ENCODE peak calls at places on chromosomes 6 and 20, in four cellular contexts. W is SK-N-SH, K is suprapubic skin, M is transverse colon. Y is an unnamed sample.

GRCh38 chr6:150720774-150721233 is 121.1 kb downstream of the PLEKHG1 start:
- DNase-seq in W (no peak), K (no peak), M (no peak), Y (no peak)

GRCh38 chr6:137185290-137185689 is 11.8 kb upstream of the IL22RA2 start:
- DNase-seq in W (no peak), K (no peak), M (no peak), Y (no peak)

GRCh38 chr20:53989977-53990376 is 80.4 kb downstream of the BCAS1 start:
- DNase-seq in W (no peak), K (no peak), M (no peak), Y (no peak)

GRCh38 chr20:24040896-24041459 is 52.4 kb upstream of the GGTLC1 start:
- DNase-seq in W (no peak), K (no peak), M (no peak), Y (no peak)

GRCh38 chr6:53209681-53210080 is 61.0 kb upstream of the GCM1 start:
- DNase-seq in W (no peak), K (no peak), M (no peak), Y (no peak)

GRCh38 chr6:118665011-118665410 is 13.6 kb upstream of the CEP85L start:
- DNase-seq in W (no peak), K (no peak), M (no peak), Y (no peak)

GRCh38 chr20:60327971-60328660 is 369.9 kb downstream of the CDH26 start:
- DNase-seq in W (no peak), K (no peak), M (no peak), Y (no peak)

GRCh38 chr6:158629376-158630221 is 14.9 kb downstream of the DYNLT1 start:
- DNase-seq in W (no peak), K (no peak), M (no peak), Y (peak)

GRCh38 chr6:116975600-116975999 is 98.6 kb downstream of the RFX6 start:
- DNase-seq in W (no peak), K (no peak), M (no peak), Y (no peak)

GRCh38 chr20:9323622-9324021 is 190.8 kb upstream of the LAMP5 start:
- DNase-seq in W (peak), K (no peak), M (no peak), Y (no peak)

GRCh38 chr20:44746367-44747165 is 901 bp downstream of the KCNK15 start:
- DNase-seq in W (peak), K (no peak), M (no peak), Y (no peak)

GRCh38 chr6:97726378-97726777 is 443.4 kb upstream of the MMS22L start:
- DNase-seq in W (peak), K (no peak), M (no peak), Y (no peak)

GRCh38 chr6:166502453-166502852 is 84.0 kb downstream of the RAMACL start:
- DNase-seq in W (peak), K (no peak), M (no peak), Y (no peak)

GRCh38 chr6:163588211-163588919 is 173.8 kb downstream of the QKI start:
- DNase-seq in W (peak), K (no peak), M (no peak), Y (no peak)

GRCh38 chr20:17969276-17969883 is 562 bp downstream of the MGME1 start:
- DNase-seq in W (peak), K (peak), M (peak), Y (no peak)

GRCh38 chr6:38997128-38997761 is 51.3 kb upstream of the GLP1R start:
- DNase-seq in W (peak), K (no peak), M (no peak), Y (no peak)

GRCh38 chr6:137867685-137868509 is 838 bp downstream of the TNFAIP3 start:
- DNase-seq in W (no peak), K (no peak), M (peak), Y (peak)

GRCh38 chr6:93786474-93787330 is 367.3 kb upstream of the EPHA7 start:
- DNase-seq in W (no peak), K (no peak), M (no peak), Y (no peak)

GRCh38 chr20:20017852-20018245 is 687 bp downstream of the NAA20 start:
- DNase-seq in W (no peak), K (no peak), M (no peak), Y (no peak)

GRCh38 chr6:7052441-7052936 is 55.3 kb upstream of the RREB1 start:
- DNase-seq in W (peak), K (peak), M (peak), Y (peak)

GRCh38 chr20:46458891-46459750 is 52.7 kb upstream of the ELMO2 start:
- DNase-seq in W (peak), K (no peak), M (peak), Y (peak)

GRCh38 chr6:146546440-146546839 is 2.8 kb downstream of the RAB32 start:
- DNase-seq in W (no peak), K (no peak), M (no peak), Y (no peak)

GRCh38 chr6:38730136-38730862 is 15.2 kb downstream of the DNAH8 start:
- DNase-seq in W (peak), K (no peak), M (no peak), Y (no peak)

GRCh38 chr6:15874351-15874750 is 211.5 kb upstream of the DTNBP1 start:
- DNase-seq in W (no peak), K (no peak), M (no peak), Y (no peak)

GRCh38 chr6:9745966-9746365 is 668.9 kb downstream of the TFAP2A start:
- DNase-seq in W (no peak), K (no peak), M (no peak), Y (no peak)

GRCh38 chr6:46029602-46030001 is 13.9 kb upstream of the CLIC5 start:
- DNase-seq in W (no peak), K (no peak), M (no peak), Y (no peak)

GRCh38 chr20:10430000-10430466 is 4.0 kb downstream of the MKKS start:
- DNase-seq in W (no peak), K (no peak), M (no peak), Y (no peak)

GRCh38 chr6:71727632-71728294 is 158.6 kb upstream of the RIMS1 start:
- DNase-seq in W (no peak), K (no peak), M (no peak), Y (no peak)

GRCh38 chr6:54173084-54173483 is 61.8 kb downstream of the MLIP start:
- DNase-seq in W (no peak), K (no peak), M (no peak), Y (no peak)

GRCh38 chr20:37899105-37900045 is 3.6 kb upstream of the VSTM2L start:
- DNase-seq in W (no peak), K (no peak), M (no peak), Y (no peak)

GRCh38 chr6:16762547-16763477 is 1.6 kb upstream of the ATXN1 start:
- DNase-seq in W (peak), K (no peak), M (peak), Y (peak)

GRCh38 chr6:146028250-146028789 is 542 bp upstream of the GRM1 start:
- DNase-seq in W (peak), K (no peak), M (peak), Y (no peak)

GRCh38 chr6:13488015-13488895 is 855 bp upstream of the GFOD1 start:
- DNase-seq in W (peak), K (no peak), M (peak), Y (peak)

GRCh38 chr20:57420571-57421257 is 29.5 kb downstream of the RBM38 start:
- DNase-seq in W (no peak), K (no peak), M (no peak), Y (peak)

GRCh38 chr6:8589941-8590676 is 154.8 kb upstream of the SLC35B3 start:
- DNase-seq in W (peak), K (no peak), M (no peak), Y (no peak)

GRCh38 chr6:148457843-148458159 is 115.2 kb downstream of the SASH1 start:
- DNase-seq in W (no peak), K (no peak), M (no peak), Y (no peak)

GRCh38 chr6:112595841-112596240 is 248.7 kb downstream of the RFPL4B start:
- DNase-seq in W (no peak), K (no peak), M (no peak), Y (no peak)

GRCh38 chr20:59571591-59572314 is 32.6 kb upstream of the PHACTR3 start:
- DNase-seq in W (peak), K (no peak), M (peak), Y (peak)

DNA sequence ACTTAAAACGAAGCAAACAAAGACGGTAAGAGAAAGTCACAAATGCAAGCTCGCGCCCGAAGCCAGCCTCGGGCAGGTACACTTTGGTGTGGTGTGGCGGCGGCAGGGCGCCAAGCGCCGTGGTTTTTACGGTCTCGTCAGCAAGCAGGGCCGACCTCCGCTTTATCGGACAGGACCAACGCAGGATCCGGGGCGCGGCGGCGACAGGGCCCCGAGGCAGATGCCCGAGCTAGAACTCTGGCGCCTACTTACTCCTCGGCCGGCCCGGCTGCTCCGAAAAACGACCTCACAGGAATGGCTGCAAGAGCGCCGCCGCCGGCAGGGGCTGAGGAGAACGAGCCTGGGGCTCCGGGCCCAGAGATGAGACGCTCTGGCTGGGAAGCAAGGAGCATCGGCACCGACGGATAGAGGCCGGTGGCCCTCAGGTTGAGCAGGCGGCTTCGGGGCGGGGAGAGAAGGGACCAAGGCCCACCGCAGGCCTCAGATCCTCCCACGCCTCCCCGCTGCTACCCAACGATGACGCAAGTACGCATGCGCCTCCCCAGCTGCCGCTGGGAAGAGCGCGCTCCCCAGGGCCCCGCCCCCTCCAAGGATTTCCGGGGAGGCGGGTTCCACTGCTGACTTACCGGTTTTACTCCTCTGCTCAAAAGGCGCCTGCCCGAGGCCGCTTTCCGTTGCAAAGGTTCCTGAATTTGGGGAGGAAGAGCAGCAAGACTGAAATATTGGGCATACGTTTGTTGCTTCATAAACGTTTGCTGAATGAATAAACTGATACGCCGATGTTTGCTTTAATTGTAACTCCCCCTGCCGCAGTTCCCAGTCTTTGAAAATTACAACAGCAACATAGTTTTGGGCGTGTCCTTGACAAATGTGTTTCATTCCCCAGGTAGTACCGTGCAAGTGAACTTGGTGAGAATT is 60.5 kb downstream of the FAM217A start:
- DNase-seq in W (peak), K (peak), M (peak), Y (peak)
- TF ChIP-seq EP300 in W (no peak), K (no peak), M (no peak), Y (no peak)

GRCh38 chr6:64289946-64290345 is 654.3 kb downstream of the PHF3 start:
- DNase-seq in W (no peak), K (no peak), M (no peak), Y (no peak)
- TF ChIP-seq CTCF in W (no peak), K (no peak), M (no peak), Y (no peak)

GRCh38 chr6:44052419-44053011 is 74.7 kb downstream of the MRPL14 start:
- DNase-seq in W (peak), K (no peak), M (no peak), Y (peak)

GRCh38 chr6:44053106-44053756 is 74.0 kb downstream of the MRPL14 start:
- DNase-seq in W (no peak), K (no peak), M (no peak), Y (peak)

GRCh38 chr6:44056392-44057237 is 70.6 kb downstream of the MRPL14 start:
- DNase-seq in W (peak), K (no peak), M (peak), Y (no peak)

GRCh38 chr6:44053760-44054556 is 73.3 kb downstream of the MRPL14 start:
- DNase-seq in W (no peak), K (no peak), M (no peak), Y (no peak)

GRCh38 chr6:44054635-44055559 is 72.4 kb downstream of the MRPL14 start:
- DNase-seq in W (peak), K (no peak), M (no peak), Y (no peak)
- TF ChIP-seq POLR2AphosphoS5 in W (peak), K (no peak), M (no peak), Y (no peak)

GRCh38 chr6:4055420-4056041 is 23.4 kb downstream of the FAM217A start:
- DNase-seq in W (peak), K (no peak), M (peak), Y (no peak)

GRCh38 chr6:4057036-4057435 is 21.9 kb downstream of the FAM217A start:
- DNase-seq in W (no peak), K (no peak), M (no peak), Y (no peak)

DNA sequence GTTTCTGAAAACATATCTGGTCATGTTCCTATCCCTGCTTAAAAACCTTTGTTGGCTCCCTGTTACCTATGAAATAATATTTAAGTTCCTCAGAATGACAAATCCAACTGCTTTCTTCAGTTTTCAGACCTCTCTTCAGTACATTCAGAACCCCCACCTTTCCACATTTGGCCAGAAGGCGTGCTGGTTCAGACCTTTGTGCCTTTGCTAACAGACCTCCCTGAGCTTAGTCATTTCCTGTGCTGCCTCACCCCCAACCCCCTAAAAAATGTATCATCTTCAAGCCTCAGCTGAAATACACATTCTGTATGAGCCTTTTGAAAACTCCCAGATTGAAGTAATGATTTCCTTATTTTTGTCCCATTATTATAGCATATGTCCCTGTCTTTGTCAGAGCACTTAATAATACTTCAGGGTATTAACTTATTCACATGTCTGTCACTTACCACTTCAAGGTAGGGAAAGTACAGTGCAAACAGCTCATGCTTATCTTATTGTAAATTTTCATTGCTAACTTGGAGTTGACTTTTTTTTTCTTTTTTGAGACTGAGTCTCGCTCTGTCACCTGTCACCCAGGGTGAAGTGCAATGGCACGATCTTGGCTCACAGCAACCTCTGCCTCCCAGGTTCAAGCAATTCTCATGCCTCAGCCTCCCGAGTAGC is 19.7 kb downstream of the FAM217A start:
- DNase-seq in W (no peak), K (no peak), M (no peak), Y (no peak)
- TF ChIP-seq EP300 in W (no peak), K (no peak), M (no peak), Y (no peak)

GRCh38 chr20:36272547-36273220 is 33.5 kb upstream of the DLGAP4 start:
- DNase-seq in W (no peak), K (no peak), M (no peak), Y (no peak)

GRCh38 chr20:36268501-36269342 is 32.4 kb downstream of the AAR2 start:
- DNase-seq in W (no peak), K (no peak), M (no peak), Y (no peak)

GRCh38 chr20:36271639-36272546 is 34.2 kb upstream of the DLGAP4 start:
- DNase-seq in W (no peak), K (no peak), M (no peak), Y (no peak)

GRCh38 chr20:36269507-36269906 is 33.2 kb downstream of the AAR2 start:
- DNase-seq in W (no peak), K (no peak), M (no peak), Y (no peak)

DNA sequence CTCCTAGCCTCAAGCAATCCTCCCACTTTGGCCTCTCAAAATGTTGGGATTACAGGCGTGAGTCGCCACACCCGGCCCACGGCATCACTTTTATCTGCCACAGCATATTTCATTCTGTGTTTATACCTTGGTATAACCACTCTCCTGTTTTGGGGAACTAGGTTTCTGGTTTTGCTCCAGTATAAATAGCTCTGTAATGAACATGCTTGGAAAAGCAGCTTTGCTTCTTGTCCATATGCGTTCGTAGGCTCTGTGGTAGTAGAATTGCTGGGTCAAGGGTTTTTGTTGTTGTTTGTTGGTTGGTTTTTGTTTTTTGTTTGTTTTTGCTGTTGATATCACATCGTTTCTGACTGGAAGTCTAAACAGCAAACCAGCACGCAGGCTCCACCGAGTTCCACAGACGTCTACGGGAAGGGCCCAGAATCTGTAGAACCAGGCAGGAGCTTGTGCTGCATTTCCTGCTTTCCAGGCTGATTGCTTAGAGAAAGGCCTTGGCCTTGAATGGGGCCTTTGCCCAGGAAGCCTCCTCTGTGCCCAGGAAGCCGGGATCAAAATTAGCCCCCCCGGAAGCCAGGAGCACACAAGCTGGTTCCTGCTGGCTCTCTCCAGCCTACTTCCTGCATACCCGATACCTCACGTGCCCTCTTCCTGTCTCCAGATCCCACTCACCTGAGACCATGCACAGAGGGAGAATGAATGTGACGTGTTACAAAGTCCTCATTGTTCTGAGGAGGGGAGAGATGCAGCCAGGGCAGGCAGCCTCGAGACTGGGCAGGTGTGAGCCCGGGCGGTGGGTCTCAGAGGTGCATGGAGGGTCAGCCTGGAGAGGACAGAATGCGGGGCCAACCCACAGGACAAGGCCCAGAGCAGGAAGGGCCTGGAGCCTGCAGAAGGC is 34.7 kb downstream of the AAR2 start:
- DNase-seq in W (no peak), K (no peak), M (no peak), Y (no peak)
- TF ChIP-seq CTCF in W (no peak), K (no peak), M (no peak), Y (no peak)

GRCh38 chr20:31523361-31524283 is 9.4 kb downstream of the HM13 start:
- DNase-seq in W (no peak), K (no peak), M (no peak), Y (no peak)
- TF ChIP-seq POLR2AphosphoS5 in W (no peak), K (no peak), M (no peak), Y (no peak)

GRCh38 chr6:105593805-105594231 is 190.9 kb upstream of the PREP start:
- DNase-seq in W (no peak), K (no peak), M (no peak), Y (no peak)
- TF ChIP-seq EP300 in W (no peak), K (no peak), M (no peak), Y (no peak)

GRCh38 chr6:11705069-11705468 is 73.5 kb downstream of the ADTRP start:
- DNase-seq in W (no peak), K (no peak), M (no peak), Y (no peak)

GRCh38 chr6:11702039-11702795 is 76.4 kb downstream of the ADTRP start:
- DNase-seq in W (no peak), K (no peak), M (no peak), Y (peak)

GRCh38 chr6:11701568-11701967 is 77.0 kb downstream of the ADTRP start:
- DNase-seq in W (no peak), K (no peak), M (no peak), Y (no peak)

GRCh38 chr6:11702796-11703130 is 75.8 kb downstream of the ADTRP start:
- DNase-seq in W (no peak), K (no peak), M (peak), Y (no peak)

GRCh38 chr6:11700118-11700718 is 78.4 kb downstream of the ADTRP start:
- DNase-seq in W (peak), K (no peak), M (no peak), Y (no peak)
- TF ChIP-seq CTCF in W (peak), K (peak), M (peak), Y (peak)

GRCh38 chr6:31125162-31125561 is 4.9 kb upstream of the CDSN start:
- DNase-seq in W (no peak), K (no peak), M (no peak), Y (no peak)
- TF ChIP-seq POLR2AphosphoS5 in W (no peak), K (no peak), M (no peak), Y (no peak)

Y was measured in upper lobe of left lung.